ENCODE peak calls at places on chromosomes 7 and 10, in four cellular contexts. S, P, B and V are unnamed samples.

GRCh38 chr7:1742555-1743303 is 72.7 kb downstream of the ELFN1 start:
- DNase-seq in S (no peak), P (peak; percentile 13), B (no peak), V (no peak)

GRCh38 chr10:85599081-85599480 is 767.5 kb downstream of the GRID1 start:
- DNase-seq in S (no peak), P (no peak), B (no peak), V (no peak)

GRCh38 chr10:4249841-4250496 is 465.0 kb upstream of the KLF6 start:
- DNase-seq in S (no peak), P (no peak), B (no peak), V (no peak)

GRCh38 chr7:4136501-4137110 is 545.5 kb upstream of the FOXK1 start:
- DNase-seq in S (no peak), P (no peak), B (no peak), V (no peak)

GRCh38 chr7:135855836-135856235 is 107.2 kb upstream of the FAM180A start:
- DNase-seq in S (no peak), P (peak; percentile 75), B (no peak), V (no peak)

GRCh38 chr7:149819961-149820340 is 18.2 kb upstream of the ZNF862 start:
- DNase-seq in S (peak; percentile 29), P (no peak), B (no peak), V (no peak)

GRCh38 chr7:157419030-157419293 is 82.2 kb downstream of the DNAJB6 start:
- DNase-seq in S (no peak), P (no peak), B (no peak), V (no peak)

GRCh38 chr10:105969884-105970377 is 1194.6 kb downstream of the SORCS1 start:
- DNase-seq in S (no peak), P (no peak), B (no peak), V (no peak)

GRCh38 chr7:151334628-151335027 is 7.0 kb upstream of the NUB1 start:
- DNase-seq in S (no peak), P (no peak), B (no peak), V (no peak)

GRCh38 chr7:70574314-70574713 is 557.6 kb upstream of the GALNT17 start:
- DNase-seq in S (no peak), P (no peak), B (no peak), V (no peak)

GRCh38 chr7:113086431-113086888 is at the start of gene GPR85:
- DNase-seq in S (peak; percentile 58), P (peak; percentile 74), B (no peak), V (peak; percentile 26)

GRCh38 chr10:789831-790701 is 100.6 kb upstream of the DIP2C start:
- DNase-seq in S (no peak), P (no peak), B (no peak), V (no peak)

GRCh38 chr10:29949411-29950011 is 109.9 kb downstream of the JCAD start:
- DNase-seq in S (no peak), P (peak; percentile 99), B (peak; percentile 95), V (no peak)

GRCh38 chr7:70790215-70791073 is 341.5 kb upstream of the GALNT17 start:
- DNase-seq in S (no peak), P (no peak), B (no peak), V (no peak)

GRCh38 chr10:75395171-75395954 is 6.2 kb downstream of the ZNF503 start:
- DNase-seq in S (no peak), P (peak; percentile 42), B (no peak), V (no peak)

GRCh38 chr10:77251297-77252013 is 386.2 kb downstream of the KCNMA1 start:
- DNase-seq in S (no peak), P (peak; percentile 33), B (no peak), V (no peak)

GRCh38 chr10:80137926-80138325 is 5.4 kb downstream of the PLAC9 start:
- DNase-seq in S (no peak), P (no peak), B (no peak), V (no peak)

GRCh38 chr10:75770634-75771081 is 339.2 kb downstream of the LRMDA start:
- DNase-seq in S (no peak), P (peak; percentile 6), B (no peak), V (no peak)

GRCh38 chr7:26988975-26989374 is 106.8 kb downstream of the HOXA1 start:
- DNase-seq in S (no peak), P (no peak), B (no peak), V (no peak)